ENCODE peak calls at places on chromosomes 12 and 14, in six cellular contexts. One of them, this sample, is unnamed. For H3K4me1, the result is how much of the 10 kb centered on the place peaks cover.

GRCh38 chr12:9851050-9851449 is 18.1 kb downstream of the CLEC2B start:
- DNase-seq in IMR-90: no peak
- DNase-seq in neuronal stem cell: no peak
- DNase-seq in H9: no peak
- DNase-seq in mesendoderm: no peak
- DNase-seq in H1: no peak
- DNase-seq in this sample: no peak

GRCh38 chr12:54173066-54173726 is 15.6 kb downstream of the SMUG1 start:
- DNase-seq in IMR-90: no peak
- DNase-seq in neuronal stem cell: no peak
- DNase-seq in H9: peak
- DNase-seq in mesendoderm: no peak
- DNase-seq in H1: peak
- DNase-seq in this sample: peak

GRCh38 chr14:35366521-35366976 is 38.0 kb downstream of the NFKBIA start:
- DNase-seq in IMR-90: no peak
- DNase-seq in neuronal stem cell: no peak
- DNase-seq in H9: no peak
- DNase-seq in mesendoderm: no peak
- DNase-seq in H1: no peak
- DNase-seq in this sample: no peak

GRCh38 chr12:80567391-80567790 is 123.4 kb downstream of the PTPRQ start:
- DNase-seq in IMR-90: peak
- DNase-seq in neuronal stem cell: no peak
- DNase-seq in H9: no peak
- DNase-seq in mesendoderm: no peak
- DNase-seq in H1: no peak
- DNase-seq in this sample: peak

GRCh38 chr12:67634167-67634793 is 14.3 kb upstream of the DYRK2 start:
- DNase-seq in IMR-90: no peak
- DNase-seq in neuronal stem cell: no peak
- DNase-seq in H9: no peak
- DNase-seq in mesendoderm: no peak
- DNase-seq in H1: no peak
- DNase-seq in this sample: no peak

GRCh38 chr12:47711448-47711847 is 5.6 kb upstream of the RPAP3 start:
- DNase-seq in IMR-90: no peak
- DNase-seq in neuronal stem cell: no peak
- DNase-seq in H9: peak
- DNase-seq in mesendoderm: no peak
- DNase-seq in H1: no peak
- DNase-seq in this sample: no peak

GRCh38 chr12:130280226-130280625 is 57.5 kb upstream of the PIWIL1 start:
- DNase-seq in IMR-90: no peak
- DNase-seq in neuronal stem cell: no peak
- DNase-seq in H9: no peak
- DNase-seq in mesendoderm: no peak
- DNase-seq in H1: no peak
- DNase-seq in this sample: no peak

GRCh38 chr12:94690199-94690695 is 39.9 kb upstream of the TMCC3 start:
- DNase-seq in IMR-90: no peak
- DNase-seq in neuronal stem cell: no peak
- DNase-seq in H9: no peak
- DNase-seq in mesendoderm: no peak
- DNase-seq in H1: no peak
- DNase-seq in this sample: peak

GRCh38 chr12:95385646-95386045 is 88.3 kb upstream of the METAP2 start:
- DNase-seq in IMR-90: peak
- DNase-seq in neuronal stem cell: no peak
- DNase-seq in H9: no peak
- DNase-seq in mesendoderm: no peak
- DNase-seq in H1: no peak
- DNase-seq in this sample: no peak

GRCh38 chr12:30792648-30793499 is 38.1 kb upstream of the CAPRIN2 start:
- DNase-seq in IMR-90: peak
- DNase-seq in neuronal stem cell: no peak
- DNase-seq in H9: no peak
- DNase-seq in mesendoderm: peak
- DNase-seq in H1: no peak
- DNase-seq in this sample: peak

GRCh38 chr12:91778091-91778819 is 367.4 kb downstream of the BTG1 start:
- DNase-seq in IMR-90: peak
- DNase-seq in neuronal stem cell: no peak
- DNase-seq in H9: no peak
- DNase-seq in mesendoderm: no peak
- DNase-seq in H1: no peak
- DNase-seq in this sample: peak

GRCh38 chr12:27732281-27732680 is 21.6 kb downstream of the MRPS35 start:
- DNase-seq in IMR-90: no peak
- DNase-seq in neuronal stem cell: no peak
- DNase-seq in H9: peak
- DNase-seq in mesendoderm: peak
- DNase-seq in H1: no peak
- DNase-seq in this sample: no peak

GRCh38 chr12:109822951-109823411 is 10.2 kb downstream of the TRPV4 start:
- DNase-seq in IMR-90: no peak
- DNase-seq in neuronal stem cell: no peak
- DNase-seq in H9: no peak
- DNase-seq in mesendoderm: no peak
- DNase-seq in H1: no peak
- DNase-seq in this sample: no peak

GRCh38 chr14:92990456-92991430 is 67.8 kb downstream of the CHGA start:
- DNase-seq in IMR-90: no peak
- DNase-seq in neuronal stem cell: peak
- DNase-seq in H9: no peak
- DNase-seq in mesendoderm: peak
- DNase-seq in H1: no peak
- DNase-seq in this sample: no peak

GRCh38 chr14:103915616-103916015 is 12.6 kb upstream of the TDRD9 start:
- DNase-seq in IMR-90: no peak
- DNase-seq in neuronal stem cell: no peak
- DNase-seq in H9: no peak
- DNase-seq in mesendoderm: no peak
- DNase-seq in H1: no peak
- DNase-seq in this sample: no peak

GRCh38 chr14:103925316-103925715 is 2.9 kb upstream of the TDRD9 start:
- DNase-seq in IMR-90: no peak
- DNase-seq in neuronal stem cell: no peak
- DNase-seq in H9: no peak
- DNase-seq in mesendoderm: no peak
- DNase-seq in H1: no peak
- DNase-seq in this sample: no peak

GRCh38 chr14:103916636-103917262 is 11.5 kb upstream of the TDRD9 start:
- DNase-seq in IMR-90: no peak
- DNase-seq in neuronal stem cell: no peak
- DNase-seq in H9: no peak
- DNase-seq in mesendoderm: no peak
- DNase-seq in H1: no peak
- DNase-seq in this sample: no peak

GRCh38 chr14:103923863-103924262 is 4.4 kb upstream of the TDRD9 start:
- DNase-seq in IMR-90: no peak
- DNase-seq in neuronal stem cell: no peak
- DNase-seq in H9: no peak
- DNase-seq in mesendoderm: peak
- DNase-seq in H1: no peak
- DNase-seq in this sample: no peak

DNA sequence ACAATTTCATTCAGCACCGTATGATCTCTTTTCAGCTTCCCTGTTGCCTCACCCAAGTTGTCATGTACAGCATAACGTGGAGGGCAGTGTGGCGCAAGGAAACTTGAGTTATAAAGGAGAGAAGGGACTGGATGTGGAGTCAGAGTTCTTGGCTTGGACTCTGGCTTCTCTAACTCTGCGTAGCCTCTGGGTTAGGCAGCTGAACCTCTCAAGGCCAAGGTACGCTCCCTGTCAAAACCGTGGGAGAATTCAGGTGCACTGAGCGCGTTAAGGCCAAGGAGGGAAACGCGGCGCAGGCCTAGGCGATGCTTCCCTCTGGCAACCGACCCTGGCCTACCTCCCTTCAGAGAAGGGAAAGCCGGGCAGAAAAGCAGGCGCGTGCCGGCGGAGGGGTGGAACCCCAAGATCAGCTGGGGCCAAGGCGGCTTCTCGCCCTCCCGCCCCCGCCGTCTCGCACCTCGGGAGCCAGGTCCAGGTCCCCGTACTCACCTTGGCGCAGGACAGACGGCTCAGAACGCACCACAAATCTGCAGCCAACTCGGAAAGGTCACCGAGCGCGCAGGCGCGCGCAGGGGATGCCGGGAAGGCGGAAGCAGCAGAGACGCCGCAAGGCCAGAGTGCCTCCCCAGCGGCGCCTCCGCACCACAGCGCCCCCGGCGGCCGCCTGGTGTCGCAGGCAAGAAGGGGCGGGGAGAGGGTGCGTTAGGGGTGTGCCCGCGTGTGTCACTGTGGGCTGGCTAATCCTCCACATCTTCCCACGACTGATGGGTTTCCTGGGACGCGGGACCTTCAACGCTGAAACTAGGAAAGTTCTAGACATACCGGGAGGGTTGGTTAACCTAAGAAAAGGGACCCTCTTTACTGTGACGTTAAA is 7.0 kb upstream of the TDRD9 start:
- DNase-seq in IMR-90: peak
- DNase-seq in neuronal stem cell: peak
- DNase-seq in H9: peak
- DNase-seq in mesendoderm: peak
- DNase-seq in H1: peak
- DNase-seq in this sample: peak
- H3K18ac ChIP-seq in IMR-90: no peak
- H3K18ac ChIP-seq in neuronal stem cell: peak
- H3K18ac ChIP-seq in H9: peak
- H3K18ac ChIP-seq in mesendoderm: peak
- H3K18ac ChIP-seq in H1: no peak
- H3K18ac ChIP-seq in this sample: peak

DNA sequence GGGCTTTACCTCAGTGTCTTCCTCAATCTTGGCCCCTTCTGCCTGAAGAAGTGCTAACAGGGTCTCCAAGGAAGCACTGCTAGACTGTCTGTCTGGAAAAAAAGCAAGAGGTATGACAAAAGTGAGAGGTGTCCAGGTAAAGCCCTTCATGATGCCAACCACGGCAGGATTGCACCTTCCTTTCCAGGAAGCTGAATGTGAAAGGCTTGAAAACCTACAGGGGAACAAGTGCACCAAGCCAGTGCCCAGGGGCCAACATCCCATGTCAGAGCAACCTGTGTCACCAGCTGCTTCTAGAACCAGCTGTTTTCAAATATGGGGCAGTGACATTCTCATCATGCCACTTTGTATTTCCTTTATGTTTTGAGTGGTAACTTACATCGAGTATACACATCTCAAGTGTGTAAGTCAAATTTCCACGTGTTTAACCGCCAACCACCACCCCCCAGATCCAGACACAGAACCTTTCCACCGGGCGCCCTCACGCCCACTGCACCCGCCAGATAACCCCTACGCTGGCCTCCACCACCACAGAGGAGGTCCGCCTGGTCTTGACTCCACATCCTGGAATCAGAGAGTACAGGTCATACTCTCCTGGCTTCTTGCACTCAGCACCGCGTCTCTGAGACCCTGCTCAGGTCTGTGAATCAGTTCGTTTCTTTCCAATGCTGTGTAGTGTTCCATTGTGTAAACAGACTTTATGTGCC is 27.3 kb downstream of the VPS37B start:
- DNase-seq in IMR-90: no peak
- DNase-seq in neuronal stem cell: no peak
- DNase-seq in H9: no peak
- DNase-seq in mesendoderm: no peak
- DNase-seq in H1: no peak
- DNase-seq in this sample: no peak
- H3K4me1 ChIP-seq in IMR-90: under half
- H3K4me1 ChIP-seq in neuronal stem cell: under half
- H3K4me1 ChIP-seq in H9: under half
- H3K4me1 ChIP-seq in mesendoderm: under half
- H3K4me1 ChIP-seq in H1: under half
- H3K4me1 ChIP-seq in this sample: under half

GRCh38 chr12:55226523-55226922 is 5.7 kb downstream of the OR10A7 start:
- DNase-seq in IMR-90: no peak
- DNase-seq in neuronal stem cell: no peak
- DNase-seq in H9: no peak
- DNase-seq in mesendoderm: no peak
- DNase-seq in H1: no peak
- DNase-seq in this sample: no peak

DNA sequence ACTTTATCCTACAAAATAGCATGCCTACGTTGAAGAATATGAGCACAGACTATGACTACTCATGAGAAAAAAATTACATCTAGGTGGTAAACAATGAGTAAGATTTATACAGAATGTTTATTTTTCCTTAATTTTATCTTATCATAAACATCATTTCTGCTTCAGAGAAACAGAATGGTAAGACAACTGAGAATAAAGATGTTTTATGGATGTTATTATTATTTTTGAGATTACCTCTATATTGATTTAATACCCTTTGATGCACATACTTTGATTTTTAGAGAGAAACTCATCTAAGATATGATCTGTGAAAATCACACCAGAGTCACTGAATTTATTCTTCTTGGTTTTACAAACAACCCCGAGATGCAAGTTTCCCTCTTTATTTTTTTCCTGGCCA is at the start of gene OR10A7:
- DNase-seq in IMR-90: no peak
- DNase-seq in neuronal stem cell: no peak
- DNase-seq in H9: no peak
- DNase-seq in mesendoderm: no peak
- DNase-seq in H1: no peak
- DNase-seq in this sample: no peak
- H2BK15ac ChIP-seq in IMR-90: no peak
- H2BK15ac ChIP-seq in neuronal stem cell: no peak
- H2BK15ac ChIP-seq in H9: no peak
- H2BK15ac ChIP-seq in mesendoderm: no peak
- H2BK15ac ChIP-seq in H1: no peak
- H2BK15ac ChIP-seq in this sample: no peak

GRCh38 chr12:52440821-52441319 is 6.7 kb upstream of the KRT75 start:
- DNase-seq in IMR-90: peak
- DNase-seq in neuronal stem cell: no peak
- DNase-seq in H9: no peak
- DNase-seq in mesendoderm: no peak
- DNase-seq in H1: no peak
- DNase-seq in this sample: peak

GRCh38 chr12:52438305-52439301 is 4.4 kb upstream of the KRT75 start:
- DNase-seq in IMR-90: no peak
- DNase-seq in neuronal stem cell: no peak
- DNase-seq in H9: no peak
- DNase-seq in mesendoderm: no peak
- DNase-seq in H1: peak
- DNase-seq in this sample: no peak

GRCh38 chr12:52437508-52437907 is 3.3 kb upstream of the KRT75 start:
- DNase-seq in IMR-90: no peak
- DNase-seq in neuronal stem cell: no peak
- DNase-seq in H9: no peak
- DNase-seq in mesendoderm: no peak
- DNase-seq in H1: no peak
- DNase-seq in this sample: no peak

GRCh38 chr12:52439845-52440244 is 5.7 kb upstream of the KRT75 start:
- DNase-seq in IMR-90: no peak
- DNase-seq in neuronal stem cell: no peak
- DNase-seq in H9: no peak
- DNase-seq in mesendoderm: no peak
- DNase-seq in H1: no peak
- DNase-seq in this sample: no peak

DNA sequence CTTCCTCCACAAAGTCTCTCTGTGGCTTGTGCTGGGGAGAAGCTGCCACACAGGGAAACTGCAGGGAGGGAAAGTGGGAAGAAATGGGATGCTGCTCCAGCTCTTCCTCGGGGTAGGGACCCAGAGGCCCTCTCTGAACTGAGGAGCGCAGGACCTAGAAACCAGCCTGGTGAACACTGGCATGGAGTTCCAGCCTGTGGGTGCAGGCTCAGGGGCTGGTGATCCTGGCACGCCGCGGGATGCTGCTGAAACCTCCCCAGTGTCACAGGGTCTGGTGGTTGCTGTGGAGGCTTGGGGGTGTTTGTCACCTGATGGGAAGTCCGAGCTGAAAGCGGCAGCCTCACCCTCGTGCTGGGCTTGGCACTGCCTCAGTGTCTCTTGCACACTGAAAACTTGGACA is 5.2 kb upstream of the KRT75 start:
- DNase-seq in IMR-90: no peak
- DNase-seq in neuronal stem cell: no peak
- DNase-seq in H9: no peak
- DNase-seq in mesendoderm: no peak
- DNase-seq in H1: no peak
- DNase-seq in this sample: no peak
- H3K18ac ChIP-seq in IMR-90: no peak
- H3K18ac ChIP-seq in neuronal stem cell: peak
- H3K18ac ChIP-seq in H9: no peak
- H3K18ac ChIP-seq in mesendoderm: no peak
- H3K18ac ChIP-seq in H1: no peak
- H3K18ac ChIP-seq in this sample: no peak